ENCODE peak calls at places on chromosomes 2 and 18, in ten cellular contexts. W is NCI-H1092 treated with DMSO at 0.1 percent for 48 hours; M is adrenal gland; H is GM04504; C is GM13977; O is amygdala; G is AG09309; V is M059J; I is Calu3; F is activated naive CD8-positive, alpha-beta T cell treated with anti-CD3 and anti-CD28 coated beads for 36 hours. R is an unnamed sample.

GRCh38 chr2:133097666-133098065 is 427.7 kb upstream of the LYPD1 start:
- DNase-seq in M (no peak), O (no peak), V (peak; percentile 72), C (no peak), I (no peak), G (no peak), W (no peak), F (no peak), H (no peak), R (no peak)

GRCh38 chr2:105643405-105644173 is 101.1 kb upstream of the NCK2 start:
- DNase-seq in M (no peak), I (no peak), V (no peak), O (no peak), W (no peak), C (no peak), F (no peak), H (no peak), G (no peak), R (no peak)

GRCh38 chr2:48229063-48229462 is 300.9 kb upstream of the STON1 start:
- DNase-seq in I (no peak), H (no peak), W (no peak), G (no peak), M (no peak), O (no peak), V (no peak), C (no peak), F (no peak), R (no peak)

GRCh38 chr2:43273477-43273876 is 47.1 kb upstream of the ZFP36L2 start:
- DNase-seq in F (peak; percentile 11), V (peak; percentile 37), I (no peak), M (no peak), H (no peak), W (no peak), C (no peak), G (no peak), O (no peak), R (no peak)

GRCh38 chr2:113012436-113013335 is 7.4 kb downstream of the IL36A start:
- DNase-seq in M (no peak), O (no peak), C (no peak), H (no peak), V (peak; percentile 76), F (no peak), G (peak; percentile 31), W (no peak), I (peak; percentile 14), R (no peak)

GRCh38 chr18:36378194-36378593 is 80.7 kb downstream of the FHOD3 start:
- DNase-seq in G (no peak), F (no peak), I (no peak), H (peak; percentile 24), C (no peak), M (peak; percentile 50), W (no peak), O (no peak), V (peak; percentile 12), R (peak; percentile 97)

GRCh38 chr2:230737791-230738226 is 25.2 kb downstream of the CAB39 start:
- DNase-seq in F (no peak), V (no peak), M (no peak), G (no peak), I (no peak), C (no peak), H (no peak), O (no peak), W (no peak), R (no peak)

GRCh38 chr18:28357785-28358401 is 181.0 kb upstream of the CDH2 start:
- DNase-seq in C (no peak), W (no peak), G (no peak), V (peak; percentile 9), I (no peak), H (no peak), O (no peak), F (no peak), M (no peak), R (peak; percentile 40)

GRCh38 chr2:152755029-152755428 is 36.6 kb downstream of the ARL6IP6 start:
- DNase-seq in V (no peak), I (no peak), G (no peak), C (no peak), O (no peak), F (peak; percentile 3), W (no peak), M (peak; percentile 59), H (no peak), R (peak; percentile 18)

GRCh38 chr2:54176577-54176976 is 61.2 kb downstream of the ACYP2 start:
- DNase-seq in O (peak; percentile 6), W (no peak), H (peak; percentile 29), V (peak; percentile 49), F (peak; percentile 5), I (peak; percentile 42), C (peak; percentile 10), G (peak; percentile 14), M (peak; percentile 73), R (peak; percentile 51)

GRCh38 chr18:74898965-74899364 is 301.3 kb downstream of the ZNF407 start:
- DNase-seq in M (no peak), H (peak; percentile 8), I (no peak), G (no peak), O (no peak), V (peak; percentile 60), F (no peak), W (peak; percentile 88), C (no peak), R (no peak)

GRCh38 chr2:20513946-20514345 is 67.1 kb downstream of the RHOB start:
- DNase-seq in C (no peak), M (no peak), O (no peak), H (no peak), F (no peak), I (no peak), V (peak; percentile 29), W (no peak), G (no peak), R (no peak)

GRCh38 chr2:215532844-215533243 is 97.0 kb upstream of the FN1 start:
- DNase-seq in I (no peak), G (no peak), H (no peak), V (no peak), O (no peak), W (no peak), F (no peak), C (no peak), M (no peak), R (no peak)

GRCh38 chr18:76475450-76476203 is 19.4 kb downstream of the ZNF516 start:
- DNase-seq in G (no peak), O (no peak), H (no peak), V (peak; percentile 34), C (no peak), I (no peak), W (no peak), F (no peak), M (no peak), R (no peak)

GRCh38 chr2:51597086-51597485 is 565.2 kb upstream of the NRXN1 start:
- DNase-seq in O (no peak), I (no peak), M (no peak), G (no peak), W (no peak), H (no peak), V (no peak), C (no peak), F (no peak), R (no peak)

GRCh38 chr2:147649963-147650362 is 194.9 kb upstream of the ACVR2A start:
- DNase-seq in O (no peak), F (no peak), C (no peak), G (no peak), W (no peak), H (no peak), V (peak; percentile 25), I (no peak), M (no peak), R (no peak)

GRCh38 chr2:240925191-240925575 is 19.0 kb downstream of the CROCC2 start:
- DNase-seq in G (no peak), F (peak; percentile 24), M (peak; percentile 48), W (no peak), V (no peak), I (peak; percentile 15), H (no peak), O (no peak), C (no peak), R (no peak)

GRCh38 chr2:30410217-30410616 is 36.8 kb upstream of the LCLAT1 start:
- DNase-seq in V (peak; percentile 79), M (no peak), O (no peak), I (no peak), G (no peak), H (no peak), F (peak; percentile 21), W (no peak), C (no peak), R (no peak)

GRCh38 chr2:195382186-195382585 is 274.8 kb upstream of the SLC39A10 start:
- DNase-seq in M (no peak), F (peak; percentile 4), W (no peak), V (no peak), C (no peak), I (no peak), G (no peak), H (no peak), O (no peak), R (no peak)

GRCh38 chr2:142841788-142842187 is 35.7 kb upstream of the KYNU start:
- DNase-seq in V (no peak), H (no peak), M (no peak), C (no peak), W (no peak), G (no peak), O (no peak), I (no peak), F (no peak), R (no peak)

GRCh38 chr18:77086034-77086433 is 46.5 kb downstream of the MBP start:
- DNase-seq in G (peak; percentile 51), I (no peak), H (peak; percentile 64), W (no peak), F (no peak), O (no peak), V (peak; percentile 72), C (no peak), M (no peak), R (no peak)

GRCh38 chr2:130972410-130972809 is 120.8 kb downstream of the FAM168B start:
- DNase-seq in F (no peak), M (no peak), I (no peak), W (no peak), G (no peak), H (no peak), V (no peak), C (no peak), O (no peak), R (no peak)

GRCh38 chr2:179861027-179861776 is at the start of gene ZNF385B:
- DNase-seq in G (no peak), V (peak; percentile 15), M (no peak), C (peak; percentile 37), I (peak; percentile 37), O (no peak), F (peak; percentile 15), H (no peak), W (no peak), R (peak; percentile 29)

GRCh38 chr2:19818543-19818942 is 83.2 kb downstream of the TTC32 start:
- DNase-seq in V (no peak), G (no peak), C (no peak), M (no peak), H (no peak), F (no peak), O (no peak), W (no peak), I (no peak), R (peak; percentile 58)

GRCh38 chr2:106885326-106885725 is 641 bp downstream of the ST6GAL2 start:
- DNase-seq in I (no peak), W (no peak), F (no peak), O (no peak), C (no peak), H (no peak), G (no peak), V (no peak), M (no peak), R (peak; percentile 29)

GRCh38 chr2:30365201-30365600 is 81.8 kb upstream of the LCLAT1 start:
- DNase-seq in O (no peak), I (no peak), W (no peak), C (no peak), G (no peak), H (no peak), V (no peak), M (no peak), F (no peak), R (no peak)

GRCh38 chr2:25587361-25587760 is 86.0 kb downstream of the DTNB start:
- DNase-seq in W (no peak), C (peak; percentile 31), F (no peak), I (no peak), H (no peak), G (no peak), O (no peak), V (peak; percentile 74), M (no peak), R (no peak)

GRCh38 chr2:121033597-121033996 is 251.4 kb downstream of the TFCP2L1 start:
- DNase-seq in C (no peak), I (no peak), O (no peak), V (no peak), M (peak; percentile 24), H (no peak), F (no peak), W (no peak), G (no peak), R (no peak)